ENCODE peak calls at places on chromosomes 11 and 22, in five cellular contexts. S, L, Q, M and V are unnamed samples.

GRCh38 chr11:69925366-69926196 is 106.4 kb upstream of the FGF3 start:
- DNase-seq in S (no peak), L (no peak), Q (no peak), M (no peak), V (no peak)

GRCh38 chr11:114301088-114301487 is 4.9 kb downstream of the NNMT start:
- DNase-seq in S (no peak), L (no peak), Q (no peak), M (no peak), V (no peak)

GRCh38 chr11:111097191-111097590 is 148.3 kb upstream of the POU2AF2 start:
- DNase-seq in S (peak), L (no peak), Q (no peak), M (no peak), V (no peak)

GRCh38 chr11:63862923-63863322 is 24.0 kb downstream of the MARK2 start:
- DNase-seq in S (peak), L (no peak), Q (no peak), M (no peak), V (no peak)

GRCh38 chr11:79054636-79055035 is 386.2 kb downstream of the TENM4 start:
- DNase-seq in S (no peak), L (no peak), Q (no peak), M (no peak), V (peak)

GRCh38 chr11:26193714-26194373 is 138.1 kb upstream of the ANO3 start:
- DNase-seq in S (no peak), L (no peak), Q (no peak), M (no peak), V (no peak)

GRCh38 chr22:22375586-22376351 is 131.2 kb downstream of the VPREB1 start:
- DNase-seq in S (peak), L (no peak), Q (no peak), M (no peak), V (no peak)

GRCh38 chr11:133570376-133570775 is 38.1 kb upstream of the OPCML start:
- DNase-seq in S (no peak), L (no peak), Q (no peak), M (no peak), V (no peak)

GRCh38 chr11:110046759-110047386 is 46.3 kb upstream of the ZC3H12C start:
- DNase-seq in S (no peak), L (no peak), Q (no peak), M (no peak), V (no peak)

GRCh38 chr11:59425131-59425530 is 1.1 kb downstream of the OR5A2 start:
- DNase-seq in S (no peak), L (no peak), Q (no peak), M (no peak), V (no peak)

GRCh38 chr22:31097941-31098632 is 9.3 kb downstream of the SELENOM start:
- DNase-seq in S (no peak), L (no peak), Q (no peak), M (no peak), V (no peak)

GRCh38 chr22:31099841-31100761 is 7.3 kb downstream of the SELENOM start:
- DNase-seq in S (no peak), L (no peak), Q (no peak), M (no peak), V (no peak)

GRCh38 chr22:31099386-31099785 is 8.0 kb downstream of the SELENOM start:
- DNase-seq in S (no peak), L (no peak), Q (no peak), M (no peak), V (no peak)

GRCh38 chr22:31096637-31097274 is 10.6 kb downstream of the SELENOM start:
- DNase-seq in S (no peak), L (no peak), Q (no peak), M (no peak), V (no peak)

DNA sequence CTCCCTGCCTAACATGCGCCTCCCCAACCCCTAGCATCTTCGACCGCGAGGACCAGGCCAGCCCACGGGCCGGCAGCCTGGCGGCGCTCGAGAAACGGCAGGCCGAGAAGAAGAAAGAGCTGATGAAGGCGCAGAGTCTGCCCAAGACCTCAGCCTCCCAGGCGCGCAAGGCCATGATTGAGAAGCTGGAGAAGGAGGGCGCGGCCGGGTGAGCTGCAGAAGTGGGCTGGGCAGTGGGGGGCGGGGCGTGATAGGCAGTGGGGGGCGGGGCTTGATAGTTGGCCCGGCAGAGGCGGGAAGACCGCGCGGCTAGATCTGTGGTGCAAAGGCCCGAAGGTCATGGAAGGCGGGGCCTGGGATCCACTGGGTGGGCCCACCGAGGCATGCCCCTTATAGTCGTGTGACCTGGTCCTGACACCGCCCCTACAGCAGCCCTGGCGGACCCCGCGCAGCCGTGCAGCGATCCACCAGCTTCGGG is 8.7 kb downstream of the SELENOM start:
- DNase-seq in S (peak), L (no peak), Q (no peak), M (no peak), V (no peak)
- TF ChIP-seq CTCF in S (no peak), L (no peak), Q (no peak), M (no peak), V (no peak)

GRCh38 chr22:30275625-30276024 is 9.0 kb upstream of the OSM start:
- DNase-seq in S (no peak), L (no peak), Q (no peak), M (no peak), V (no peak)

GRCh38 chr22:30272781-30273180 is 6.1 kb upstream of the OSM start:
- DNase-seq in S (no peak), L (no peak), Q (no peak), M (no peak), V (no peak)

GRCh38 chr22:30270841-30271240 is 4.2 kb upstream of the OSM start:
- DNase-seq in S (peak), L (no peak), Q (no peak), M (no peak), V (no peak)

GRCh38 chr22:30274061-30274812 is 7.6 kb upstream of the OSM start:
- DNase-seq in S (no peak), L (no peak), Q (no peak), M (no peak), V (no peak)

DNA sequence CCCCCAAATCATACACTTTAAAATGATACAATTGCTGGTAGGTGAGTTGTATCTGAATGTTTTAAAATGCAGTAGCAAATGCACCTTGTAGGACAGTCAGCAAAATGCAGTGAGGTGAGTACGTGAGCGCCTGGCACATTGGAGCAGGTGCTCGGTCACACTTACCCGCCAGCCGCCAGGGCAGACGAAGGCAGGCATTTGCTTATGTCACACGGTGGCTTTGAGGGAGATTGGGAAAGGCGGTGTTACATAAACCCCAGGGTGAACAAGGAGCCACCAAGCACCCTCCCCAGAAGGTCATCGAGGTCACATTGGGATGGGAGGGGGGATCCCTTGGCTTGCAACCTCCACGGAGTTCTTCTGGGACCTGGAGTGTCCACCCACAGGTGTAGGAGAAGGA is 6.5 kb upstream of the OSM start:
- DNase-seq in S (no peak), L (no peak), Q (no peak), M (no peak), V (no peak)
- TF ChIP-seq CTCF in S (no peak), L (no peak), Q (no peak), M (no peak), V (no peak)

GRCh38 chr11:87460269-87460668 is 422.5 kb downstream of the TMEM135 start:
- DNase-seq in S (no peak), L (no peak), Q (no peak), M (no peak), V (no peak)

GRCh38 chr11:87462171-87462570 is 424.4 kb downstream of the TMEM135 start:
- DNase-seq in S (no peak), L (no peak), Q (no peak), M (no peak), V (no peak)

GRCh38 chr11:87460842-87461637 is 423.3 kb downstream of the TMEM135 start:
- DNase-seq in S (no peak), L (no peak), Q (no peak), M (no peak), V (no peak)

GRCh38 chr11:87466228-87466627 is 428.5 kb downstream of the TMEM135 start:
- DNase-seq in S (peak), L (no peak), Q (no peak), M (no peak), V (no peak)

DNA sequence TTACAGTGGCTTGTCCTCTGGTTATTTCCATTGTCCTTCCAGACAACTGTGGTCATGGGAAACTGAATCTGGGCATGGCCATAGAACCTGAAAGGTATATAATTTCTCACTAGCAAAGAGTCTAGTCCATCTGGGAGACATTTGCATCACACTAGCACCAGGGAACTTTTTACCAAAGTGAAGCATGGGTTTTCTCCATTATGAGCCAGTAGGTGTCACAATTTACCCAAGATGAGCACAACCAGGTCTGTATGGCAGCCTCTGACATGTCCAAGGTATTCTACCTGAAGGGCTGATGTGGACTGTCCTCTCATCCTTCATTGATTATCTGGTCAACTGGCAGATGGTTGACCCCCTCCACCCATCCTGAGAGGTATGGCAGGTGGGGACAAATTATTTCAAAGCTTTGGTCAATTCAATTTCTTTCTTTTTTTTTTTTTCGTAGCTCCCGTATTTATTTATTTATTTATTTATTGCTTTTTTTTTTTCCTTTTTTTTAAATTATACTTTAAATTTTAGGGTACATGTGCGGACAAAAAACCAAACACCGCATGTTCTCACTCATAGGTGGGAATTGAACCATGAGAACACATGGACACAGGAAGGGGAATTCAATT is 425.9 kb downstream of the TMEM135 start:
- DNase-seq in S (no peak), L (no peak), Q (peak), M (no peak), V (peak)
- TF ChIP-seq CTCF in S (no peak), L (peak), Q (peak), M (no peak), V (peak)

GRCh38 chr11:3797329-3798090 is at the start of gene NUP98:
- DNase-seq in S (peak), L (peak), Q (peak), M (peak), V (peak)
- TF ChIP-seq CTCF in S (peak), L (no peak), Q (no peak), M (no peak), V (no peak)

GRCh38 chr11:80503990-80504389 is 1063.2 kb upstream of the TENM4 start:
- DNase-seq in S (no peak), L (no peak), Q (no peak), M (no peak), V (no peak)

GRCh38 chr11:80505771-80506170 is 1064.9 kb upstream of the TENM4 start:
- DNase-seq in S (no peak), L (no peak), Q (no peak), M (no peak), V (peak)

DNA sequence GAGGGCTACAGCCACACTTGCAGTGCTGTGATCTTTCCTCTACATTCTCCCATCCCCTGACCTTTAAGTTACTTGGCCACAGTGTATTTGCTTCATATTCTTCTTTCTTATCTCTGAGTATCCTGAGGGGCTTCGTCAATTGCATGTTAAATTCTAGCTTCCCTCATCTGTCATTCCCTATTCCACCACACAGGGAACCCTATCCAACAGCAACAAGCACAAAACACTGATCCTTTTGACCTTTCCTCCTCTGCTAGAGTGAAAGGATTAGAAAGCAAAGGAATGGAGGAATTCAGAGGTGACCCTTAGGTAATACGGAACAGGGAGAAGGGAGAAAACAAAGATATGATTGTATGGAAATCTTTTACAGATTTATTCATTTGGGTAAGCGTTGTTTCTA is 1061.7 kb upstream of the TENM4 start:
- DNase-seq in S (no peak), L (no peak), Q (no peak), M (no peak), V (no peak)
- TF ChIP-seq CTCF in S (no peak), L (no peak), Q (no peak), M (no peak), V (no peak)

DNA sequence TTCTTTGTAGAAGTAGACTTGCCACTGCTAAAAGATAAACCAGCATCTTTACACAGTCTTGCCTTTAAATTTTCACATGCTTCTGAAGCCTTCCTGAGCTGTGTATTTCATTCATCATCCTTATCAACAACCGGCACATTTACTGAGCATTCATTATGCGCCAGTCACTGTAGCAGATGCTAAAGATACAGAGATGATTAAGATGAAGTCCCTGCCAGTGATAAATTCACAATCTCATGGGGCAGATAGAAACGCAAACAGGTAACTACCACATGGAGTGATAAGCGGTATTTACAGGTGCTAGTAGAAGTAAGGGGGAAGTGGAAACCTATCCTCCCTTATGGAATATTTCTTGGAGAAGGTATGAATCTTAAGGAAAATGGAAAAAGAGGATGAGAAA is 67.2 kb downstream of the PRCP start:
- DNase-seq in S (no peak), L (no peak), Q (no peak), M (no peak), V (no peak)
- TF ChIP-seq CTCF in S (no peak), L (no peak), Q (no peak), M (no peak), V (no peak)

GRCh38 chr11:3880724-3881123 is 25.3 kb downstream of the STIM1 start:
- DNase-seq in S (no peak), L (no peak), Q (peak), M (no peak), V (no peak)

GRCh38 chr11:3879216-3879966 is 23.9 kb downstream of the STIM1 start:
- DNase-seq in S (no peak), L (no peak), Q (no peak), M (no peak), V (no peak)

GRCh38 chr11:3885855-3886254 is 30.4 kb downstream of the STIM1 start:
- DNase-seq in S (no peak), L (no peak), Q (no peak), M (no peak), V (peak)

GRCh38 chr11:3879967-3880542 is 24.6 kb downstream of the STIM1 start:
- DNase-seq in S (no peak), L (no peak), Q (no peak), M (no peak), V (peak)

GRCh38 chr11:3882671-3883070 is 27.2 kb downstream of the STIM1 start:
- DNase-seq in S (no peak), L (no peak), Q (no peak), M (no peak), V (no peak)
- TF ChIP-seq CTCF in S (no peak), L (no peak), Q (no peak), M (no peak), V (no peak)